ENCODE peak calls at places on chromosomes 12 and 14, in eight cellular contexts. One of them, this sample, is unnamed.

GRCh38 chr14:77812028-77812427 is 12.1 kb downstream of the ADCK1 start:
- DNase-seq in AG09309: no peak
- DNase-seq in naive thymus-derived CD8-positive, alpha-beta T cell: no peak
- DNase-seq in SK-MEL-5: no peak
- DNase-seq in NCI-H187 treated with DMSO at 0.1 percent for 48 hours: no peak
- DNase-seq in pancreas: no peak
- DNase-seq in T-helper 2 cell: no peak
- DNase-seq in CD8-positive, alpha-beta memory T cell: no peak
- DNase-seq in this sample: no peak

GRCh38 chr12:62785941-62786559 is 148.9 kb downstream of the PPM1H start:
- DNase-seq in CD8-positive, alpha-beta memory T cell: no peak
- DNase-seq in pancreas: no peak
- DNase-seq in NCI-H187 treated with DMSO at 0.1 percent for 48 hours: no peak
- DNase-seq in AG09309: peak
- DNase-seq in T-helper 2 cell: no peak
- DNase-seq in naive thymus-derived CD8-positive, alpha-beta T cell: no peak
- DNase-seq in SK-MEL-5: peak
- DNase-seq in this sample: no peak

GRCh38 chr14:30799933-30800332 is 74.4 kb upstream of the COCH start:
- DNase-seq in NCI-H187 treated with DMSO at 0.1 percent for 48 hours: no peak
- DNase-seq in pancreas: no peak
- DNase-seq in CD8-positive, alpha-beta memory T cell: no peak
- DNase-seq in SK-MEL-5: no peak
- DNase-seq in T-helper 2 cell: no peak
- DNase-seq in naive thymus-derived CD8-positive, alpha-beta T cell: no peak
- DNase-seq in AG09309: no peak
- DNase-seq in this sample: no peak

GRCh38 chr12:108634225-108634795 is 616 bp upstream of the SELPLG start:
- DNase-seq in SK-MEL-5: peak
- DNase-seq in CD8-positive, alpha-beta memory T cell: no peak
- DNase-seq in T-helper 2 cell: peak
- DNase-seq in AG09309: no peak
- DNase-seq in pancreas: no peak
- DNase-seq in NCI-H187 treated with DMSO at 0.1 percent for 48 hours: peak
- DNase-seq in naive thymus-derived CD8-positive, alpha-beta T cell: peak
- DNase-seq in this sample: peak

GRCh38 chr14:55523321-55523720 is 56.7 kb upstream of the KTN1 start:
- DNase-seq in NCI-H187 treated with DMSO at 0.1 percent for 48 hours: no peak
- DNase-seq in CD8-positive, alpha-beta memory T cell: no peak
- DNase-seq in T-helper 2 cell: no peak
- DNase-seq in AG09309: no peak
- DNase-seq in naive thymus-derived CD8-positive, alpha-beta T cell: no peak
- DNase-seq in SK-MEL-5: no peak
- DNase-seq in pancreas: no peak
- DNase-seq in this sample: no peak

GRCh38 chr12:52215587-52216031 is 17.4 kb upstream of the KRT7 start:
- DNase-seq in CD8-positive, alpha-beta memory T cell: no peak
- DNase-seq in SK-MEL-5: no peak
- DNase-seq in T-helper 2 cell: no peak
- DNase-seq in NCI-H187 treated with DMSO at 0.1 percent for 48 hours: no peak
- DNase-seq in AG09309: no peak
- DNase-seq in naive thymus-derived CD8-positive, alpha-beta T cell: no peak
- DNase-seq in pancreas: no peak
- DNase-seq in this sample: no peak

GRCh38 chr12:52055781-52056711 is 4.8 kb downstream of the NR4A1 start:
- DNase-seq in naive thymus-derived CD8-positive, alpha-beta T cell: no peak
- DNase-seq in CD8-positive, alpha-beta memory T cell: no peak
- DNase-seq in pancreas: peak
- DNase-seq in SK-MEL-5: no peak
- DNase-seq in AG09309: no peak
- DNase-seq in NCI-H187 treated with DMSO at 0.1 percent for 48 hours: no peak
- DNase-seq in T-helper 2 cell: no peak
- DNase-seq in this sample: no peak

GRCh38 chr14:96751505-96751904 is 45.7 kb upstream of the VRK1 start:
- DNase-seq in naive thymus-derived CD8-positive, alpha-beta T cell: no peak
- DNase-seq in T-helper 2 cell: no peak
- DNase-seq in pancreas: no peak
- DNase-seq in SK-MEL-5: no peak
- DNase-seq in AG09309: no peak
- DNase-seq in CD8-positive, alpha-beta memory T cell: no peak
- DNase-seq in NCI-H187 treated with DMSO at 0.1 percent for 48 hours: no peak
- DNase-seq in this sample: no peak

GRCh38 chr12:131056626-131057025 is 102.9 kb downstream of the ADGRD1 start:
- DNase-seq in T-helper 2 cell: no peak
- DNase-seq in naive thymus-derived CD8-positive, alpha-beta T cell: no peak
- DNase-seq in SK-MEL-5: no peak
- DNase-seq in pancreas: no peak
- DNase-seq in AG09309: no peak
- DNase-seq in NCI-H187 treated with DMSO at 0.1 percent for 48 hours: no peak
- DNase-seq in CD8-positive, alpha-beta memory T cell: no peak
- DNase-seq in this sample: no peak

GRCh38 chr14:28412076-28412475 is 354.5 kb upstream of the FOXG1 start:
- DNase-seq in T-helper 2 cell: no peak
- DNase-seq in CD8-positive, alpha-beta memory T cell: no peak
- DNase-seq in SK-MEL-5: peak
- DNase-seq in AG09309: no peak
- DNase-seq in NCI-H187 treated with DMSO at 0.1 percent for 48 hours: no peak
- DNase-seq in pancreas: no peak
- DNase-seq in naive thymus-derived CD8-positive, alpha-beta T cell: no peak
- DNase-seq in this sample: no peak

GRCh38 chr14:65015391-65015790 is 28.7 kb downstream of the FNTB start:
- DNase-seq in pancreas: no peak
- DNase-seq in NCI-H187 treated with DMSO at 0.1 percent for 48 hours: no peak
- DNase-seq in SK-MEL-5: peak
- DNase-seq in CD8-positive, alpha-beta memory T cell: no peak
- DNase-seq in T-helper 2 cell: no peak
- DNase-seq in AG09309: no peak
- DNase-seq in naive thymus-derived CD8-positive, alpha-beta T cell: no peak
- DNase-seq in this sample: no peak

GRCh38 chr12:63978519-63978918 is 134.0 kb downstream of the SRGAP1 start:
- DNase-seq in SK-MEL-5: no peak
- DNase-seq in naive thymus-derived CD8-positive, alpha-beta T cell: no peak
- DNase-seq in T-helper 2 cell: no peak
- DNase-seq in NCI-H187 treated with DMSO at 0.1 percent for 48 hours: no peak
- DNase-seq in pancreas: no peak
- DNase-seq in CD8-positive, alpha-beta memory T cell: no peak
- DNase-seq in AG09309: peak
- DNase-seq in this sample: no peak

GRCh38 chr14:105180598-105181528 is at the start of gene NUDT14:
- DNase-seq in SK-MEL-5: peak
- DNase-seq in CD8-positive, alpha-beta memory T cell: peak
- DNase-seq in T-helper 2 cell: peak
- DNase-seq in NCI-H187 treated with DMSO at 0.1 percent for 48 hours: no peak
- DNase-seq in pancreas: peak
- DNase-seq in naive thymus-derived CD8-positive, alpha-beta T cell: peak
- DNase-seq in AG09309: no peak
- DNase-seq in this sample: peak

GRCh38 chr12:110048242-110049027 is at the start of gene C12orf76:
- DNase-seq in AG09309: peak
- DNase-seq in CD8-positive, alpha-beta memory T cell: peak
- DNase-seq in SK-MEL-5: peak
- DNase-seq in T-helper 2 cell: peak
- DNase-seq in pancreas: peak
- DNase-seq in NCI-H187 treated with DMSO at 0.1 percent for 48 hours: peak
- DNase-seq in naive thymus-derived CD8-positive, alpha-beta T cell: peak
- DNase-seq in this sample: peak

GRCh38 chr12:124497658-124498057 is 69.8 kb downstream of the NCOR2 start:
- DNase-seq in T-helper 2 cell: no peak
- DNase-seq in AG09309: no peak
- DNase-seq in SK-MEL-5: no peak
- DNase-seq in CD8-positive, alpha-beta memory T cell: no peak
- DNase-seq in naive thymus-derived CD8-positive, alpha-beta T cell: no peak
- DNase-seq in pancreas: peak
- DNase-seq in NCI-H187 treated with DMSO at 0.1 percent for 48 hours: no peak
- DNase-seq in this sample: no peak

GRCh38 chr12:104372721-104373335 is 69.3 kb downstream of the EID3 start:
- DNase-seq in SK-MEL-5: no peak
- DNase-seq in NCI-H187 treated with DMSO at 0.1 percent for 48 hours: no peak
- DNase-seq in AG09309: no peak
- DNase-seq in naive thymus-derived CD8-positive, alpha-beta T cell: no peak
- DNase-seq in CD8-positive, alpha-beta memory T cell: no peak
- DNase-seq in pancreas: no peak
- DNase-seq in T-helper 2 cell: no peak
- DNase-seq in this sample: no peak

GRCh38 chr14:55706893-55707292 is 126.9 kb downstream of the KTN1 start:
- DNase-seq in pancreas: no peak
- DNase-seq in NCI-H187 treated with DMSO at 0.1 percent for 48 hours: no peak
- DNase-seq in AG09309: no peak
- DNase-seq in T-helper 2 cell: no peak
- DNase-seq in naive thymus-derived CD8-positive, alpha-beta T cell: no peak
- DNase-seq in SK-MEL-5: no peak
- DNase-seq in CD8-positive, alpha-beta memory T cell: no peak
- DNase-seq in this sample: no peak

GRCh38 chr12:1502441-1502785 is 92.0 kb downstream of the FBXL14 start:
- DNase-seq in naive thymus-derived CD8-positive, alpha-beta T cell: no peak
- DNase-seq in pancreas: no peak
- DNase-seq in NCI-H187 treated with DMSO at 0.1 percent for 48 hours: no peak
- DNase-seq in SK-MEL-5: no peak
- DNase-seq in CD8-positive, alpha-beta memory T cell: no peak
- DNase-seq in T-helper 2 cell: no peak
- DNase-seq in AG09309: no peak
- DNase-seq in this sample: no peak

GRCh38 chr12:100959481-100959880 is 164.9 kb downstream of the ANO4 start:
- DNase-seq in T-helper 2 cell: no peak
- DNase-seq in AG09309: peak
- DNase-seq in NCI-H187 treated with DMSO at 0.1 percent for 48 hours: no peak
- DNase-seq in pancreas: no peak
- DNase-seq in naive thymus-derived CD8-positive, alpha-beta T cell: no peak
- DNase-seq in CD8-positive, alpha-beta memory T cell: no peak
- DNase-seq in SK-MEL-5: no peak
- DNase-seq in this sample: no peak

GRCh38 chr14:89378119-89378518 is 38.9 kb downstream of the FOXN3 start:
- DNase-seq in AG09309: no peak
- DNase-seq in NCI-H187 treated with DMSO at 0.1 percent for 48 hours: no peak
- DNase-seq in pancreas: no peak
- DNase-seq in SK-MEL-5: no peak
- DNase-seq in T-helper 2 cell: no peak
- DNase-seq in CD8-positive, alpha-beta memory T cell: no peak
- DNase-seq in naive thymus-derived CD8-positive, alpha-beta T cell: no peak
- DNase-seq in this sample: no peak

GRCh38 chr14:101992708-101993107 is 28.3 kb downstream of the DYNC1H1 start:
- DNase-seq in CD8-positive, alpha-beta memory T cell: no peak
- DNase-seq in SK-MEL-5: no peak
- DNase-seq in naive thymus-derived CD8-positive, alpha-beta T cell: no peak
- DNase-seq in pancreas: no peak
- DNase-seq in AG09309: no peak
- DNase-seq in T-helper 2 cell: no peak
- DNase-seq in NCI-H187 treated with DMSO at 0.1 percent for 48 hours: no peak
- DNase-seq in this sample: no peak

GRCh38 chr12:113273053-113273725 is 51.9 kb downstream of the TPCN1 start:
- DNase-seq in SK-MEL-5: no peak
- DNase-seq in pancreas: no peak
- DNase-seq in CD8-positive, alpha-beta memory T cell: no peak
- DNase-seq in NCI-H187 treated with DMSO at 0.1 percent for 48 hours: no peak
- DNase-seq in T-helper 2 cell: no peak
- DNase-seq in AG09309: no peak
- DNase-seq in naive thymus-derived CD8-positive, alpha-beta T cell: no peak
- DNase-seq in this sample: no peak

This sample was measured in NCI-H2107.